ENCODE peak calls at places on chromosome X, in four cellular contexts. J is stimulated activated CD8-positive, alpha-beta memory T cell treated with anti-CD3 and anti-CD28 coated beads, Interleukin-7, amount 100 ng/mL, for 4 hours; R is T-helper 2 cell; V is EH. Q is an unnamed sample.

GRCh38 chrX:123968383-123969050 is 7.0 kb downstream of the STAG2 start:
- DNase-seq in J (no peak), R (no peak), V (no peak), Q (no peak)

GRCh38 chrX:107348051-107348450 is 101.4 kb upstream of the FRMPD3 start:
- DNase-seq in J (no peak), R (no peak), V (no peak), Q (no peak)

GRCh38 chrX:9786839-9787635 is 808 bp downstream of the SHROOM2 start:
- DNase-seq in J (no peak), R (no peak), V (no peak), Q (peak; percentile 45)

GRCh38 chrX:33434256-33435092 is 223.1 kb upstream of the DMD start:
- DNase-seq in J (no peak), R (peak; percentile 11), V (peak; percentile 19), Q (peak; percentile 39)

GRCh38 chrX:153781428-153782047 is 697 bp downstream of the SRPK3 start:
- DNase-seq in J (no peak), R (no peak), V (no peak), Q (no peak)

GRCh38 chrX:11792461-11793421 is 34.7 kb downstream of the MSL3 start:
- DNase-seq in J (peak; percentile 66), R (peak; percentile 72), V (no peak), Q (no peak)

GRCh38 chrX:29662101-29662500 is 553.3 kb upstream of the MAGEB2 start:
- DNase-seq in J (no peak), R (no peak), V (peak; percentile 64), Q (no peak)

GRCh38 chrX:68658530-68658929 is 11.1 kb downstream of the STARD8 start:
- DNase-seq in J (no peak), R (no peak), V (peak; percentile 35), Q (peak; percentile 10)

GRCh38 chrX:7052541-7052940 is 95.0 kb upstream of the STS start:
- DNase-seq in J (no peak), R (no peak), V (no peak), Q (no peak)

GRCh38 chrX:151488677-151489076 is 74.8 kb upstream of the PASD1 start:
- DNase-seq in J (no peak), R (peak; percentile 10), V (peak; percentile 0), Q (peak; percentile 31)

GRCh38 chrX:97234471-97235097 is 350.9 kb downstream of the RPA4 start:
- DNase-seq in J (no peak), R (no peak), V (no peak), Q (no peak)

GRCh38 chrX:480861-481417 is 94.2 kb upstream of the PPP2R3B start:
- DNase-seq in J (no peak), R (peak; percentile 11), V (no peak), Q (no peak)

GRCh38 chrX:143429021-143429570 is 88.2 kb downstream of the SPANXN3 start:
- DNase-seq in J (no peak), R (no peak), V (no peak), Q (no peak)

GRCh38 chrX:151973851-151974335 is 583 bp downstream of the GABRE start:
- DNase-seq in J (no peak), R (no peak), V (peak; percentile 44), Q (peak; percentile 22)

GRCh38 chrX:124117325-124117724 is 155.8 kb downstream of the STAG2 start:
- DNase-seq in J (no peak), R (no peak), V (no peak), Q (no peak)

GRCh38 chrX:41688154-41688553 is 619 bp upstream of the GPR34 start:
- DNase-seq in J (no peak), R (no peak), V (no peak), Q (no peak)

GRCh38 chrX:144819406-144819805 is 427.9 kb upstream of the SPANXN1 start:
- DNase-seq in J (no peak), R (no peak), V (no peak), Q (no peak)

GRCh38 chrX:14554132-14554715 is 24.9 kb downstream of the GLRA2 start:
- DNase-seq in J (no peak), R (no peak), V (no peak), Q (no peak)

GRCh38 chrX:150565551-150565950 is 2.9 kb upstream of the MTM1 start:
- DNase-seq in J (no peak), R (no peak), V (no peak), Q (no peak)

GRCh38 chrX:49209434-49210251 is 9.7 kb upstream of the SYP start:
- DNase-seq in J (no peak), R (no peak), V (no peak), Q (peak; percentile 22)

GRCh38 chrX:29231800-29232199 is 644.6 kb downstream of the IL1RAPL1 start:
- DNase-seq in J (no peak), R (no peak), V (no peak), Q (no peak)

GRCh38 chrX:104659037-104659744 is 93.2 kb downstream of the IL1RAPL2 start:
- DNase-seq in J (no peak), R (no peak), V (no peak), Q (no peak)

GRCh38 chrX:14641681-14642655 is 112.6 kb downstream of the GLRA2 start:
- DNase-seq in J (no peak), R (no peak), V (peak; percentile 0), Q (no peak)

Q was measured in iPS-NIHi11.